ENCODE peak calls at places on chromosomes 5 and 9, in seven cellular contexts. B, Q, K, D, J, R and V are unnamed samples. For H3K4me1, the result is how much of the 10 kb centered on the place peaks cover.

GRCh38 chr5:68333649-68334549 is 118.3 kb downstream of the PIK3R1 start:
- DNase-seq in B (peak), Q (no peak), K (no peak), D (peak), J (no peak), R (peak), V (no peak)

GRCh38 chr5:94901071-94901979 is 282.9 kb downstream of the SLF1 start:
- DNase-seq in B (no peak), Q (no peak), K (no peak), D (peak), J (no peak), R (peak), V (no peak)

GRCh38 chr5:2929779-2930178 is 178.3 kb upstream of the IRX2 start:
- DNase-seq in B (no peak), Q (no peak), K (no peak), D (no peak), J (no peak), R (no peak), V (no peak)

GRCh38 chr9:5582835-5583195 is 46.1 kb upstream of the RIC1 start:
- DNase-seq in B (no peak), Q (no peak), K (peak), D (peak), J (peak), R (no peak), V (peak)

GRCh38 chr9:88326936-88327335 is 61.3 kb upstream of the SPIN1 start:
- DNase-seq in B (no peak), Q (no peak), K (no peak), D (no peak), J (no peak), R (no peak), V (no peak)

GRCh38 chr5:179241175-179241574 is 104.1 kb downstream of the ADAMTS2 start:
- DNase-seq in B (no peak), Q (no peak), K (no peak), D (no peak), J (no peak), R (no peak), V (no peak)

GRCh38 chr9:117733465-117733864 is 29.3 kb downstream of the TLR4 start:
- DNase-seq in B (no peak), Q (no peak), K (no peak), D (no peak), J (no peak), R (no peak), V (no peak)

GRCh38 chr5:178232124-178232919 is at the start of gene PHYKPL:
- DNase-seq in B (peak), Q (peak), K (peak), D (peak), J (peak), R (peak), V (peak)

GRCh38 chr9:97366889-97367288 is 45.0 kb upstream of the TDRD7 start:
- DNase-seq in B (no peak), Q (no peak), K (no peak), D (no peak), J (no peak), R (no peak), V (no peak)

GRCh38 chr9:104227108-104227507 is 133.0 kb downstream of the SMC2 start:
- DNase-seq in B (no peak), Q (no peak), K (no peak), D (peak), J (no peak), R (no peak), V (no peak)

GRCh38 chr5:76689321-76690026 is 26.5 kb upstream of the F2R start:
- DNase-seq in B (no peak), Q (no peak), K (no peak), D (peak), J (no peak), R (peak), V (no peak)

GRCh38 chr5:111685969-111686368 is 71.0 kb downstream of the NREP start:
- DNase-seq in B (peak), Q (no peak), K (no peak), D (no peak), J (no peak), R (peak), V (no peak)

GRCh38 chr9:95217936-95218335 is 99.6 kb downstream of the FANCC start:
- DNase-seq in B (no peak), Q (no peak), K (no peak), D (no peak), J (no peak), R (no peak), V (no peak)

GRCh38 chr5:24633705-24634325 is 11.0 kb downstream of the CDH10 start:
- DNase-seq in B (peak), Q (no peak), K (no peak), D (peak), J (no peak), R (peak), V (no peak)

GRCh38 chr5:52443187-52443586 is 344.5 kb upstream of the ITGA1 start:
- DNase-seq in B (no peak), Q (no peak), K (no peak), D (no peak), J (no peak), R (no peak), V (no peak)

GRCh38 chr5:111233050-111233370 is 8.8 kb downstream of the CAMK4 start:
- DNase-seq in B (no peak), Q (no peak), K (no peak), D (no peak), J (no peak), R (no peak), V (no peak)

GRCh38 chr9:16449331-16449730 is 421.1 kb downstream of the BNC2 start:
- DNase-seq in B (no peak), Q (no peak), K (no peak), D (no peak), J (no peak), R (no peak), V (no peak)

GRCh38 chr5:115543931-115544370 is 624 bp downstream of the FEM1C start:
- DNase-seq in B (no peak), Q (peak), K (peak), D (peak), J (peak), R (peak), V (peak)

GRCh38 chr5:52705720-52706119 is 82.0 kb upstream of the ITGA1 start:
- DNase-seq in B (no peak), Q (no peak), K (no peak), D (no peak), J (no peak), R (no peak), V (no peak)

GRCh38 chr5:166493627-166494026 is 1797.8 kb upstream of the WWC1 start:
- DNase-seq in B (no peak), Q (no peak), K (no peak), D (no peak), J (no peak), R (no peak), V (no peak)

GRCh38 chr5:36982146-36982545 is 105.6 kb downstream of the NIPBL start:
- DNase-seq in B (no peak), Q (no peak), K (no peak), D (peak), J (no peak), R (peak), V (no peak)

GRCh38 chr9:124964056-124964455 is 23.2 kb upstream of the GOLGA1 start:
- DNase-seq in B (no peak), Q (no peak), K (no peak), D (no peak), J (no peak), R (no peak), V (no peak)

GRCh38 chr9:34047864-34048729 is 590 bp downstream of the UBAP2 start:
- DNase-seq in B (peak), Q (peak), K (peak), D (peak), J (no peak), R (peak), V (peak)

GRCh38 chr9:126615791-126616447 is 2.2 kb downstream of the LMX1B start:
- DNase-seq in B (no peak), Q (no peak), K (no peak), D (no peak), J (no peak), R (no peak), V (no peak)

GRCh38 chr9:90441814-90442213 is 200.8 kb downstream of the DIRAS2 start:
- DNase-seq in B (peak), Q (no peak), K (no peak), D (no peak), J (no peak), R (no peak), V (no peak)

GRCh38 chr9:123011878-123012528 is 21.5 kb upstream of the GPR21 start:
- DNase-seq in B (no peak), Q (no peak), K (no peak), D (no peak), J (no peak), R (no peak), V (no peak)

GRCh38 chr5:157558681-157559080 is 16.9 kb downstream of the ADAM19 start:
- DNase-seq in B (no peak), Q (no peak), K (no peak), D (peak), J (no peak), R (peak), V (no peak)
- H3K4me1 ChIP-seq in B (under half), Q (under half), K (under half), D (half or more), J (half or more), R (half or more), V (half or more)

DNA sequence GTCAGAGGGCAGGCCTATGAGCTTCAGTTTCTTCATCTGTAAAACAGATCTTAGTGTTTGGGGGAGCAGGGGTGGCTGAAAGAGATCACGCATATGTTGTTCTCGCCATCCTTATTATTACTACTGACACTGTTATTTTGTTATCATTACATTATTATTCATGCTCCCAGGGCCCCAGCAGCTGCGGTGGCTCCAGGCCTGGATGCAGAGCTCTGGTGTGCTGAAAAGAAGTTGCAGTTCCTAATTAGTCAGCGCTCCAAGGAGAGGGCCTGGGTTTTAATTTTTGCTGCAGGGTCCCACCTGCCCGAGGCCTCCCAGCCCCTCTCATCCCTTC is 19.5 kb downstream of the CXXC5 start:
- DNase-seq in B (no peak), Q (no peak), K (no peak), D (peak), J (no peak), R (no peak), V (no peak)
- H3K4me1 ChIP-seq in B (under half), Q (under half), K (half or more), D (under half), J (under half), R (under half), V (half or more)

GRCh38 chr5:124734574-124735168 is 11.8 kb downstream of the ZNF608 start:
- DNase-seq in B (no peak), Q (no peak), K (no peak), D (no peak), J (no peak), R (no peak), V (no peak)

GRCh38 chr5:124736814-124737186 is 9.6 kb downstream of the ZNF608 start:
- DNase-seq in B (no peak), Q (no peak), K (no peak), D (no peak), J (no peak), R (no peak), V (no peak)

GRCh38 chr5:124732891-124733670 is 13.4 kb downstream of the ZNF608 start:
- DNase-seq in B (no peak), Q (no peak), K (no peak), D (no peak), J (no peak), R (no peak), V (no peak)

GRCh38 chr5:124736111-124736813 is 10.2 kb downstream of the ZNF608 start:
- DNase-seq in B (no peak), Q (no peak), K (no peak), D (peak), J (no peak), R (no peak), V (no peak)

GRCh38 chr5:124735169-124735858 is 11.1 kb downstream of the ZNF608 start:
- DNase-seq in B (no peak), Q (no peak), K (no peak), D (peak), J (no peak), R (no peak), V (no peak)
- H3K4me1 ChIP-seq in B (under half), Q (under half), K (under half), D (under half), J (under half), R (under half), V (half or more)

GRCh38 chr5:170249360-170249759 is 16.6 kb downstream of the C5orf58 start:
- DNase-seq in B (no peak), Q (no peak), K (no peak), D (no peak), J (no peak), R (no peak), V (no peak)

GRCh38 chr5:170250810-170251317 is 18.1 kb downstream of the C5orf58 start:
- DNase-seq in B (no peak), Q (no peak), K (no peak), D (no peak), J (no peak), R (no peak), V (no peak)

GRCh38 chr5:170252710-170253350 is 20.0 kb downstream of the C5orf58 start:
- DNase-seq in B (no peak), Q (no peak), K (no peak), D (no peak), J (no peak), R (no peak), V (no peak)

GRCh38 chr5:170252109-170252508 is 19.3 kb downstream of the C5orf58 start:
- DNase-seq in B (no peak), Q (no peak), K (no peak), D (no peak), J (no peak), R (no peak), V (no peak)

DNA sequence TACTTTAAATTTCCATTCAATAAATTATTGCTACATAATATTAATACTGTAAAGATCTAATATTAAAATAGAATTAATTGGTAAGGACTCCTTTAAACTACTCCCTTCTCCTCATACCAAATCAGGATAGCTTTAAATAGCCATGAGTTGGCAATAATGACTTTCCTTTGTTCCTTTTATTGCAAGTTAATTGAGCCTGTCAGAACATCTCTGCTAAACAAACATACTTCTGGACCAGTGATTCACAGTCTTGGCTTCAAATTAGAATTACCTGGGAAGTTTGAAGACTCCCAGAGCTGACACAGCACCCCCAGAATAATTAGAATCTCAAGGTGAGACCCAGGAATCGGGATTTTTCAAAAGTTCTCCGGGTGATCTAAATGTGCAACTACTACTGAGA is 18.7 kb downstream of the C5orf58 start:
- DNase-seq in B (no peak), Q (no peak), K (no peak), D (no peak), J (no peak), R (peak), V (no peak)
- H3K4me1 ChIP-seq in B (under half), Q (under half), K (under half), D (under half), J (under half), R (under half), V (under half)

GRCh38 chr9:93456504-93456903 is 3.1 kb upstream of the FAM120AOS start:
- DNase-seq in B (no peak), Q (no peak), K (no peak), D (no peak), J (no peak), R (no peak), V (no peak)

GRCh38 chr9:93459432-93459847 is 6.1 kb upstream of the FAM120AOS start:
- DNase-seq in B (no peak), Q (no peak), K (no peak), D (no peak), J (no peak), R (no peak), V (no peak)

GRCh38 chr9:93461414-93461743 is 8.0 kb upstream of the FAM120AOS start:
- DNase-seq in B (no peak), Q (no peak), K (no peak), D (no peak), J (no peak), R (no peak), V (no peak)

GRCh38 chr9:93460689-93461413 is 7.5 kb upstream of the FAM120AOS start:
- DNase-seq in B (no peak), Q (no peak), K (no peak), D (no peak), J (no peak), R (no peak), V (no peak)

DNA sequence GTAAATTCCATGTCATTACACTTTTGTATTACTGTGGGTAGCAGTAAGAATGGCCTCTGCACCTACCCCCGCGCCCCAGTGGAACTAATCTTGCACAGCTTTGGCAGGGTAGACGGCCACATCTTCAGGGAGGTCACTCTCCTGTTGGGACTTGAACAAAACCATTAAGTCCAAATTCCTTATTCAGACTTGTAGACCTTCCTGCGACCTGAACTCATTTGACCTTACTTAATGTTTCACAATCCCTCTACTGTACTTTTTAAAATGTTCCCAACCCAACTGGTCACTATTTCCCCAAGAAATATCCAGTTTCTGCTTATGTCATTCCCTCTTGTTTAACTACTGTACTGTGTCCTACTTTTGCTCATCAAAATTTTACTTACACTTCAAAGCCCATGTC is 5.3 kb upstream of the FAM120AOS start:
- DNase-seq in B (no peak), Q (no peak), K (no peak), D (no peak), J (no peak), R (no peak), V (no peak)
- H3K4me1 ChIP-seq in B (half or more), Q (under half), K (under half), D (under half), J (half or more), R (under half), V (half or more)

GRCh38 chr5:154369682-154370081 is 76.1 kb upstream of the SAP30L start:
- DNase-seq in B (no peak), Q (no peak), K (no peak), D (peak), J (no peak), R (no peak), V (no peak)

GRCh38 chr5:154370730-154371334 is 75.0 kb upstream of the SAP30L start:
- DNase-seq in B (no peak), Q (no peak), K (no peak), D (peak), J (no peak), R (no peak), V (peak)

GRCh38 chr5:154370119-154370518 is 75.7 kb upstream of the SAP30L start:
- DNase-seq in B (no peak), Q (no peak), K (no peak), D (peak), J (no peak), R (peak), V (no peak)

GRCh38 chr5:154373729-154374179 is 72.0 kb upstream of the SAP30L start:
- DNase-seq in B (no peak), Q (no peak), K (no peak), D (no peak), J (no peak), R (no peak), V (no peak)

DNA sequence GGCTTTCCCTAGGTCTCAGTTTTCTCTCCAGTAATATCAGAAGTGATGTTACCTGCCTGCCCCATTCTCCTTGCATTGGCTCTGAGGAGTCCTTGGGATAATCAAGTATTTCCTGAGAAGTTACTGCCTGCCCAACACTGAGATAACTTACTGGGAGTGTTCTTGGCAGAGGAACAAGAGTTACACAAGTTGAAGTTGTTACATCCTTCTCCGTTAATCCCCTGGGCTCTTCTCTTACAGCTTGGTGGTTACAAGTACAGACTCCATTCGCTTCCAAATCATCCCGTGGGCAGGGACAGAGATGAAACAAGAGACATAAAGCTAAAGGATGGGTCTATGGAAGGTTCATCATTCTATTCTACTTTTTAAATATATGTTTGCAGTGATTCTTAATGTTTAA is 74.1 kb upstream of the SAP30L start:
- DNase-seq in B (no peak), Q (no peak), K (no peak), D (peak), J (no peak), R (no peak), V (no peak)
- H3K4me1 ChIP-seq in B (half or more), Q (under half), K (under half), D (under half), J (under half), R (under half), V (half or more)

GRCh38 chr9:89437772-89438171 is 60.1 kb downstream of the SEMA4D start:
- DNase-seq in B (no peak), Q (no peak), K (no peak), D (no peak), J (no peak), R (no peak), V (no peak)

GRCh38 chr9:89435315-89435823 is 62.5 kb downstream of the SEMA4D start:
- DNase-seq in B (no peak), Q (peak), K (no peak), D (no peak), J (no peak), R (peak), V (no peak)

GRCh38 chr9:89434636-89435314 is 63.1 kb downstream of the SEMA4D start:
- DNase-seq in B (no peak), Q (no peak), K (no peak), D (no peak), J (no peak), R (no peak), V (no peak)

GRCh38 chr9:89436963-89437625 is 60.8 kb downstream of the SEMA4D start:
- DNase-seq in B (no peak), Q (peak), K (peak), D (no peak), J (peak), R (no peak), V (no peak)

DNA sequence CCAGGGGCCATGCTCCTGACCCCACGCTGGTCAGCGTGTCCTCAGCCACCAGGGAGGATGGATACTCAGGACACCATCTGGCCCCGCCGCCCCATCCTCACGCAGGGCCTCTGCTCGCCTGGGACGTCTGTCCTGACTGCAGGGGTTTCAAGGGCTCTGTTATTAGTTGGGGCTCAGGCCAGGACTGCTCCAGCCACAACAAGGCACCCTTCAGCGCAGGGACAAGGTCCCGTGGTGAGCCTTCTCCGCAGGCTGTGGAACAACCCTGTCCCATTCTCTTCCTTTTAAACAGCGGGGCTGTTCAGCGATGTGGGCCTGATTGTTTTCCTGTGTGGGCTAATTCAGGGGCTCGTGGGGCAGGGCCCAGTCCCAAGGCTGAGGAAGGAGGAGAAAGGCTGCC is 61.6 kb downstream of the SEMA4D start:
- DNase-seq in B (no peak), Q (no peak), K (no peak), D (no peak), J (no peak), R (no peak), V (no peak)
- H3K4me1 ChIP-seq in B (under half), Q (under half), K (half or more), D (under half), J (half or more), R (under half), V (under half)